ENCODE peak calls at places on chromosomes 12 and 14, in six cellular contexts. D is iPS DF 6.9, F is cardiac muscle cell, T is IMR-90, W is heart right ventricle, J is ovary. I is an unnamed sample.

GRCh38 chr14:56310643-56311042 is 192.4 kb downstream of the PELI2 start:
- DNase-seq in T (peak), W (no peak), F (peak), J (peak), D (no peak), I (no peak)

GRCh38 chr12:27048822-27049752 is 26.7 kb downstream of the MED21 start:
- DNase-seq in D (no peak), J (no peak), W (no peak), F (no peak), T (peak), I (no peak)

GRCh38 chr12:45205165-45205825 is 10.6 kb upstream of the ANO6 start:
- DNase-seq in D (no peak), J (no peak), F (no peak), W (no peak), T (no peak), I (no peak)

GRCh38 chr14:88975926-88976325 is 151.5 kb downstream of the TTC8 start:
- DNase-seq in D (no peak), T (no peak), W (no peak), J (no peak), F (no peak), I (no peak)

GRCh38 chr12:111209779-111210178 is 159.1 kb downstream of the PHETA1 start:
- DNase-seq in F (no peak), D (no peak), J (no peak), T (no peak), W (no peak), I (no peak)

GRCh38 chr12:123933214-123933613 is 39.4 kb downstream of the CCDC92 start:
- DNase-seq in F (no peak), W (no peak), J (no peak), T (no peak), D (no peak), I (no peak)

GRCh38 chr12:3105690-3106479 is 28.7 kb downstream of the TSPAN9 start:
- DNase-seq in W (no peak), F (no peak), J (no peak), T (no peak), D (no peak), I (no peak)

GRCh38 chr12:52992699-52993557 is 13.3 kb upstream of the EIF4B start:
- DNase-seq in D (no peak), T (peak), J (no peak), F (no peak), W (no peak), I (no peak)

GRCh38 chr12:2537868-2538541 is 256.8 kb upstream of the FKBP4 start:
- DNase-seq in F (no peak), T (no peak), J (no peak), D (no peak), W (no peak), I (no peak)

GRCh38 chr12:95646781-95647184 is 95.5 kb upstream of the USP44 start:
- DNase-seq in T (peak), J (no peak), F (no peak), D (no peak), W (no peak), I (no peak)

GRCh38 chr12:14905269-14906004 is 19.8 kb upstream of the MGP start:
- DNase-seq in D (no peak), T (no peak), J (no peak), F (no peak), W (peak), I (peak)
- H3K4me3 ChIP-seq in D (no peak), T (no peak), J (no peak), F (no peak), W (no peak), I (no peak)

DNA sequence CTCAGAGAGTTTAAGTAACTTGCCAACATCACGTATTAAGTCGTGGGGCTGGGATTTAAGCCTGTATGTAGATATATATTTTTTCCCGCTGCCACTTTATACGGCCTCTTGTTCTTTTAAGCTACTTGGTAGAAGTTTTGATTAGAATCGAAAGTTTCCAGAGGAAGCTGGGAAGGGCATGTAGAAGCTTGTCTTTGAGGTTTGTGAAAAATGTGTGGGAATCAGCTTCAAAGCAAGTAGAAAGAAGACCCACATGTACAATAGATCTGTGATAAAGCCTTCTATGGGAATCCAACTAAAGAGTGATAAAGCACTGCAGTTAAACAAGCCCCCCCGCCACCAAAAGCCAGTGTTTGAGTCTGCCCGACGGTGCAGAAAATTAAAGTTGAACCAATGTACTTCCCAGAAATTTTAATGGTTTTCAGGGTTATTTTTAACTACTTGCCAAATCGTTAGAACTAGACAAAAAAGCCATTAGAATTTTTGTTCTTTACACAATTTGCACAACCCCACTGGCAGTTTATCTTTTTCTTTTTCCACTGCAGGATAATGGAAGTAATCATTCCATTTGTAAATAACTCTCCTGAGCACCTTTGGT is 25.5 kb downstream of the SERPINA11 start:
- DNase-seq in F (no peak), D (no peak), J (no peak), T (no peak), W (no peak), I (no peak)
- H3K4me3 ChIP-seq in F (no peak), D (no peak), J (no peak), T (no peak), W (no peak), I (no peak)

DNA sequence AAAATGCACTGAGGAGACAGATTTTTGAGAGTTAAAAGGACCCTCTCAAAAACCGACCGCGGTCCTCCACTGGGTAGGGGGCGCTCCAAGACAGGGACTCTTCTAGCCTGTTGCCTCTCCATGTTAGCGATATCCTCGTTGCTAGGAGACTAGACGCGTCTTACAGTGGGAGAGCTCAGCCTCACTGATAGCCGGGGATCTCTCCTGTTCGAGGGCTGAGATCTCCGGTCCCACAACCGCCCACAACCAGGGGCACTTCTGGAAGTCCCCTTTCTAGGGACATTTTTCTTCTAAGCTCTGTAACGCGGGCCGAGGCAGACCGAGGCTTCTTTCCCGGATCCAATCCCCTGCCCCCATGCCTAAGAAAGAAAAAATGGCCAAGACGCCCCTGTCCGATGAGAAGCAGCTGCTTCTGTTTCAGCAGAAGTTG is 21.3 kb downstream of the FKBP11 start:
- DNase-seq in J (peak), F (peak), T (peak), D (no peak), W (peak), I (peak)
- H3K4me3 ChIP-seq in J (peak), F (peak), T (peak), D (peak), W (peak), I (peak)

DNA sequence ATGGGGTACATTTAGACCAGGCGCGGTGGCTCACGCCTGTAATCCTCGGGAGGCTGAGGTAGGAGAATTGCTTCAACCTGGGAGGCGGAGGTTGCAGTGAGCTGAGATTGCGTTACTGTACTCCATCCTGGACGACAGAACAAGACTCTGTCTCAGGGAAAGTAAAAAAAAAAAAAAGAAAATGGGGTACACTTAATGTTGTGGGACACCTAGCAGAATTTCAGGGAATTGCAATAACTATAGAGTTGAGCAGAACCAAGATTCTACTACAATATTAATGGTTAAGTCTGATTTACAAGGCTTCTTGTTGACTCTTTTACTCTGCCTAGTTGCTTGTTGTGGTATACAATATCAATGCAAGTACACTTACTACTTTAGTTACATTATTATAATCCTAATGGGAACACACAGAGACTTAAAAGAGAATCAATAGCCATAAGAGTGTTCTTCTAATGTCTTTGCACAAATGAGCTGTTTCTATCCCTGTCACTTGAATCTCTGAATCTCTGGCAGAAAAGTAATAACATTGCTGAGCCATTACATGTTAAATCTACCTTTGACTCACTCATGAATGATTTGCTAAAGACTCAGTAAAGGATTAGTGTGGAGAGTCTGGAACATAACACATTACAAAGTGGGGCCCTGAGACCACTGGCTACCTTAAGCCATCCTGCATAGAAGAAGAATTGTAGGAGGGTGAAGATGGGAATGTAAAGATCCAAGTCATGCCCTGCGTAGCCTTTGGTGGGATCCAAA is 22.7 kb downstream of the BEST3 start:
- DNase-seq in J (no peak), T (peak), F (no peak), W (no peak), D (no peak), I (no peak)
- H3K4me3 ChIP-seq in J (no peak), T (no peak), F (no peak), W (no peak), D (no peak), I (no peak)

GRCh38 chr12:70608184-70608583 is 29.0 kb downstream of the PTPRB start:
- DNase-seq in F (no peak), W (no peak), T (no peak), D (no peak), J (no peak), I (no peak)

GRCh38 chr12:70609739-70610491 is 27.3 kb downstream of the PTPRB start:
- DNase-seq in F (peak), T (no peak), D (no peak), W (peak), J (peak), I (peak)

GRCh38 chr12:70607107-70607506 is 30.1 kb downstream of the PTPRB start:
- DNase-seq in F (no peak), J (no peak), W (no peak), D (no peak), T (no peak), I (no peak)

GRCh38 chr12:70606001-70606400 is 31.2 kb downstream of the PTPRB start:
- DNase-seq in J (no peak), T (peak), W (no peak), F (no peak), D (no peak), I (no peak)

GRCh38 chr12:70609203-70609602 is 28.0 kb downstream of the PTPRB start:
- DNase-seq in W (no peak), D (no peak), F (peak), T (no peak), J (no peak), I (no peak)
- H3K4me3 ChIP-seq in W (peak), D (peak), F (peak), T (no peak), J (peak), I (peak)

DNA sequence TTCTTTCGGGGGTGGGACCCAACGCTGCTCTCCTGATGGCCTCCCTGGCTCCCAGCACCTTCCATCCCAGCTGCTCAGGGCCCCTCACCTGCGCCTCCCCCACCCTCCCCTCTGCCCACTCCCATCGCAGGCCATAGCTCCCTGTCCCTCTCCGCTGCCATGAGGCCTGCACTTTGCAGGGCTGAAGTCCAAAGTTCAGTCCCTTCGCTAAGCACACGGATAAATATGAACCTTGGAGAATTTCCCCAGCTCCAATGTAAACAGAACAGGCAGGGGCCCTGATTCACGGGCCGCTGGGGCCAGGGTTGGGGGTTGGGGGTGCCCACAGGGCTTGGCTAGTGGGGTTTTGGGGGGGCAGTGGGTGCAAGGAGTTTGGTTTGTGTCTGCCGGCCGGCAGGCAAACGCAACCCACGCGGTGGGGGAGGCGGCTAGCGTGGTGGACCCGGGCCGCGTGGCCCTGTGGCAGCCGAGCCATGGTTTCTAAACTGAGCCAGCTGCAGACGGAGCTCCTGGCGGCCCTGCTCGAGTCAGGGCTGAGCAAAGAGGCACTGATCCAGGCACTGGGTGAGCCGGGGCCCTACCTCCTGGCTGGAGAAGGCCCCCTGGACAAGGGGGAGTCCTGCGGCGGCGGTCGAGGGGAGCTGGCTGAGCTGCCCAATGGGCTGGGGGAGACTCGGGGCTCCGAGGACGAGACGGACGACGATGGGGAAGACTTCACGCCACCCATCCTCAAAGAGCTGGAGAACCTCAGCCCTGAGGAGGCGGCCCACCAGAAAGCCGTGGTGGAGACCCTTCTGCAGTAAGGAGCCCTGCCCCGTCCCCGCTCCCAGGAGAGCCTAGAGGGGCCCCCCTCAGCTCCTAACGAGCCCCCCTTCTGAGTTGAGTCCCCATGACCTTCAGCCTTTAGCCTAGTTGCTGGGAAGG is at the start of gene HNF1A:
- DNase-seq in J (no peak), D (no peak), W (no peak), T (no peak), F (no peak), I (no peak)
- H3K4me3 ChIP-seq in J (peak), D (no peak), W (no peak), T (no peak), F (no peak), I (no peak)

GRCh38 chr14:99246536-99247083 is 25.4 kb downstream of the BCL11B start:
- DNase-seq in J (no peak), W (no peak), D (no peak), F (no peak), T (no peak), I (no peak)
- H3K4me3 ChIP-seq in J (no peak), W (no peak), D (peak), F (peak), T (no peak), I (no peak)

GRCh38 chr12:106644335-106645073 is 61.7 kb downstream of the RFX4 start:
- DNase-seq in F (no peak), T (no peak), D (no peak), W (no peak), J (no peak), I (no peak)
- H3K4me3 ChIP-seq in F (no peak), T (no peak), D (no peak), W (no peak), J (no peak), I (no peak)

GRCh38 chr12:105099355-105099754 is 8.2 kb upstream of the WASHC4 start:
- DNase-seq in F (no peak), W (no peak), T (no peak), J (no peak), D (no peak), I (no peak)

GRCh38 chr12:105102673-105103072 is 4.9 kb upstream of the WASHC4 start:
- DNase-seq in W (no peak), F (no peak), J (no peak), D (no peak), T (no peak), I (no peak)

GRCh38 chr12:105100998-105101397 is 6.5 kb upstream of the WASHC4 start:
- DNase-seq in D (no peak), W (no peak), J (no peak), F (no peak), T (peak), I (no peak)

GRCh38 chr12:105104762-105105161 is 2.8 kb upstream of the WASHC4 start:
- DNase-seq in J (no peak), W (no peak), T (no peak), F (no peak), D (no peak), I (no peak)

DNA sequence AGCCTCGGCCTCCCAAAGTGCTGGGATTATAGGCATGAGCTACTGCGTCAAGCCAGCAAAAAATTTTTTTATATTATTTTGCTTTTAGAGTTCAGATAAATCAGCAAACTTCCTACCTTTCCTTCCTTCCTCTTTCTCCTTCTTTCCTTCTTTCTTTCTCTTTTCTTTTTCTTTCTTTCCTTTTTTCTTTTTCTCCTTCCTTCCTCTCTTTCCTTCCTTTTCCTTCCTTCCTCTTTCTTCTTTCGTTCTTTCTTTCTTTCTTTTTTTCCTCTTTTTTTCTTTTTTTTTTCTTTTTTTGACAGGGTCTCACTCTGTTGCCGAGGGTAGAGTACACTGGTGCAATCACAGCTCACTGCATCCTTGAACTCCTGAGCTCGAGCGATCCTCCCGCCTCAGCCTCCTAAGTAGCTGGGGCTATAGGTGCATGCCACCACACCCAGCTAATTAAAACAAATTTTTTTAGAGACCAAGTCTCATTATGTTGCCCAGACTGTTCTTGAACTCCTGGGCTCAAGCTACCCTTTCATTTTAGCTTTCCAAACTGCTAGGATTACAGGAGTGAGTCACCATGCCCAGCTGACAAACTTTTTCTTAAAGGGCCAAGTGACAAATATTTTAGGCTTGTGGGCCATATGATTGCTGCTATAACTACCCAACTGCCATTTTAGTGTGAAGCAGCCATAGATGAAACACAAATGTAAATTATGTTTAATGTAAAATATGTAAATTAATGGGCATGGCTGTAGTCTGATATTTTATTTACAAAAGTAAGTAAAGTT is 7.1 kb upstream of the WASHC4 start:
- DNase-seq in T (peak), J (no peak), F (no peak), W (no peak), D (no peak), I (no peak)
- H3K4me3 ChIP-seq in T (no peak), J (no peak), F (no peak), W (no peak), D (no peak), I (no peak)

GRCh38 chr12:40693503-40693863 is 1.2 kb downstream of the CNTN1 start:
- DNase-seq in T (no peak), D (no peak), W (no peak), J (peak), F (peak), I (no peak)

GRCh38 chr12:40689576-40689975 is 2.7 kb upstream of the CNTN1 start:
- DNase-seq in J (no peak), F (no peak), D (no peak), W (no peak), T (no peak), I (no peak)

GRCh38 chr12:40691913-40692616 is at the start of gene CNTN1:
- DNase-seq in W (no peak), J (peak), D (peak), T (peak), F (peak), I (no peak)

GRCh38 chr12:40688085-40688725 is 4.0 kb upstream of the CNTN1 start:
- DNase-seq in W (no peak), F (no peak), D (no peak), J (no peak), T (no peak), I (no peak)

DNA sequence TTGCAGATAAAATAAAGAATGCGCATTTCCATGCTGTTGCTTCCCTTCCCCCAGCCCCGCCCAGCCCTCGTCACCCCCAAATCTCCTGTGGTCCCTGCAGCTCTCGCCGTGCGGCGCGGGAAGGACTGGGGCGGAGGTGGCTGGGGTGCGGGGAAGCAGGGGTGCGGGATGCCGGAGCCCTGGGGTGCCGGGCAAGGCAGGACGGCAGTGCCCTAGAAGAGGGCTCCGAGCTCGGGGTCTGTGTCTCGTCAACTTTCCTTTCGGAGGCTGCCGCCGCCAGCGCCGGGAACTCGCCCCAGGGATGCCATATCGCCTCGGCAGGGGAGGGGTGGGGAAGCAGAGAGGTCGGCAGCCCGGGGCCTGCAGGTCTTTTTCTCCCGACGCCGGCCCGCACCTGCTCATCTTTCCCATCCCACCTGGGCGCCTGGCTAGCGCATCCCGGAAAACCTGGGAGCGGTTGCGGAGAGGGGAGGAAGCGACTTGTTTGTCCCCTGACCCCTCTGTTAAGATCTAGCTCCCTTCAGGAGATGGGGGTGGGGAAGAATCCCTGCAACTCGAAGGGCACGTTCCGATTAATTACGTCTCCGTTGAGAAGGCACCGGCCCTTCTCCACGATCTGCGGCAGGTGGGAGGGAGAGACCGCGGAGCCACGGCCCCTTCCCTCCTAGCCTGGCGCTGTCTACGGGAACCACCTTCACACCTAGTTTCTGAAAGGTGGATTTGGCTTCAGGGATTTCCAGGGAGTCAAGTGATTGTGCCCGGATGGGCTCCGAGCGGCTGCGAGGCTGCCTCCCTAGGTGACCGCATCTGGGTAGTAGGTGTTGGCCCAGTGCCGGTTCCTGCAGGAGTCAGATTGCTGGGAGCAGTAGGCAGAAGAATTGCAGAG is 621 bp downstream of the CNTN1 start:
- DNase-seq in F (peak), D (no peak), T (no peak), W (no peak), J (peak), I (no peak)
- H3K4me3 ChIP-seq in F (peak), D (peak), T (peak), W (peak), J (peak), I (peak)